ENCODE peak calls at places on chromosomes 11 and 22, in ten cellular contexts. C is NB4; R is HT1080; O is CD4-positive, alpha-beta memory T cell; S is RWPE1; Q is substantia nigra; T is endodermal cell; P is NAMALWA; X is esophagus squamous epithelium; N is T-cell. J is an unnamed sample.

GRCh38 chr11:79439893-79440450 is 858 bp downstream of the TENM4 start:
- DNase-seq in C (no peak), R (no peak), O (no peak), S (peak; percentile 23), Q (no peak), T (peak; percentile 81), P (no peak), X (no peak), N (no peak), J (peak; percentile 78)

GRCh38 chr22:47715866-47716578 is 953.6 kb downstream of the TBC1D22A start:
- DNase-seq in C (no peak), R (no peak), O (no peak), S (no peak), Q (no peak), T (no peak), P (no peak), X (no peak), N (no peak), J (peak; percentile 62)

GRCh38 chr22:46580940-46581579 is 39.1 kb upstream of the GRAMD4 start:
- DNase-seq in C (no peak), R (no peak), O (no peak), S (no peak), Q (no peak), T (peak; percentile 31), P (no peak), X (no peak), N (no peak), J (peak; percentile 28)

GRCh38 chr11:106656646-106657045 is 361.6 kb downstream of the GUCY1A2 start:
- DNase-seq in C (no peak), R (no peak), O (no peak), S (no peak), Q (no peak), T (no peak), P (no peak), X (no peak), N (no peak), J (no peak)

GRCh38 chr11:93528757-93529639 is 14.2 kb downstream of the SMCO4 start:
- DNase-seq in C (no peak), R (no peak), O (no peak), S (no peak), Q (no peak), T (no peak), P (no peak), X (no peak), N (no peak), J (no peak)

GRCh38 chr11:1293619-1294015 is 15.8 kb downstream of the TOLLIP start:
- DNase-seq in C (no peak), R (no peak), O (no peak), S (peak; percentile 11), Q (peak; percentile 31), T (peak; percentile 63), P (no peak), X (no peak), N (no peak), J (peak; percentile 81)

GRCh38 chr11:18010977-18011586 is 1.8 kb downstream of the SERGEF start:
- DNase-seq in C (no peak), R (no peak), O (peak; percentile 7), S (no peak), Q (no peak), T (no peak), P (no peak), X (no peak), N (no peak), J (no peak)

GRCh38 chr22:44362249-44363040 is 49.7 kb upstream of the SHISAL1 start:
- DNase-seq in C (no peak), R (no peak), O (no peak), S (no peak), Q (no peak), T (peak; percentile 28), P (no peak), X (no peak), N (no peak), J (peak; percentile 7)

GRCh38 chr11:76656571-76657081 is 13.9 kb downstream of the LRRC32 start:
- DNase-seq in C (no peak), R (no peak), O (no peak), S (no peak), Q (no peak), T (peak; percentile 53), P (no peak), X (no peak), N (no peak), J (peak; percentile 48)